ENCODE peak calls at places on chromosome 18, in seven cellular contexts. Q is mesothelial cell of epicardium; D is B cell; M is activated CD8-positive, alpha-beta T cell treated with anti-CD3 and anti-CD28 coated beads for 36 hours; G is HepG2; L is nephron progenitor cell; Y is CD4-positive, alpha-beta T cell. T is an unnamed sample.
A peak's percentile ranks its signal among the peaks of the same experiment; 100 is the strongest.

GRCh38 chr18:49697757-49698595 is 115.4 kb downstream of the ACAA2 start:
- DNase-seq in Q (no peak), D (no peak), M (no peak), G (no peak), L (peak; percentile 23), Y (no peak), T (no peak)

GRCh38 chr18:3250237-3251107 is 2.9 kb downstream of the MYL12A start:
- DNase-seq in Q (no peak), D (no peak), M (no peak), G (no peak), L (no peak), Y (no peak), T (no peak)

GRCh38 chr18:24369420-24369819 is 28.2 kb downstream of the OSBPL1A start:
- DNase-seq in Q (no peak), D (no peak), M (peak; percentile 6), G (no peak), L (no peak), Y (no peak), T (no peak)

GRCh38 chr18:72866901-72867701 is 686 bp downstream of the NETO1 start:
- DNase-seq in Q (no peak), D (peak; percentile 64), M (no peak), G (no peak), L (peak; percentile 67), Y (no peak), T (no peak)

GRCh38 chr18:44826418-44827259 is 146.0 kb downstream of the SETBP1 start:
- DNase-seq in Q (peak; percentile 72), D (no peak), M (no peak), G (no peak), L (no peak), Y (no peak), T (no peak)

GRCh38 chr18:7902399-7902839 is 335.3 kb downstream of the PTPRM start:
- DNase-seq in Q (no peak), D (no peak), M (no peak), G (no peak), L (no peak), Y (no peak), T (no peak)

GRCh38 chr18:57077786-57078552 is 68.9 kb upstream of the BOD1L2 start:
- DNase-seq in Q (no peak), D (peak; percentile 35), M (peak; percentile 90), G (no peak), L (no peak), Y (no peak), T (peak; percentile 84)

GRCh38 chr18:52313213-52313612 is 26.8 kb upstream of the DCC start:
- DNase-seq in Q (no peak), D (no peak), M (no peak), G (no peak), L (no peak), Y (no peak), T (no peak)

GRCh38 chr18:57523171-57523956 is 63.1 kb downstream of the FECH start:
- DNase-seq in Q (no peak), D (no peak), M (no peak), G (no peak), L (no peak), Y (no peak), T (no peak)

GRCh38 chr18:48952287-48953095 is 1.7 kb upstream of the SMAD7 start:
- DNase-seq in Q (peak; percentile 85), D (peak; percentile 74), M (peak; percentile 49), G (no peak), L (peak; percentile 86), Y (peak; percentile 39), T (peak; percentile 79)

GRCh38 chr18:9838144-9838877 is 47.5 kb upstream of the TXNDC2 start:
- DNase-seq in Q (no peak), D (no peak), M (no peak), G (no peak), L (peak; percentile 29), Y (no peak), T (no peak)

GRCh38 chr18:72541871-72542690 is 2.1 kb downstream of the CBLN2 start:
- DNase-seq in Q (no peak), D (peak; percentile 30), M (peak; percentile 7), G (no peak), L (peak; percentile 53), Y (no peak), T (peak; percentile 3)

GRCh38 chr18:65983750-65984149 is 232.9 kb downstream of the CDH7 start:
- DNase-seq in Q (no peak), D (no peak), M (no peak), G (peak; percentile 5), L (no peak), Y (no peak), T (no peak)
- TF ChIP-seq CTCF in Q (no peak), D (no peak), M (no peak), G (no peak), L (no peak), Y (no peak), T (no peak)

GRCh38 chr18:5451871-5452270 is 91.9 kb downstream of the EPB41L3 start:
- DNase-seq in Q (no peak), D (no peak), M (no peak), G (no peak), L (no peak), Y (no peak), T (no peak)

GRCh38 chr18:5449858-5450509 is 93.8 kb downstream of the EPB41L3 start:
- DNase-seq in Q (no peak), D (no peak), M (no peak), G (no peak), L (no peak), Y (no peak), T (no peak)

GRCh38 chr18:5452943-5453342 is 90.9 kb downstream of the EPB41L3 start:
- DNase-seq in Q (no peak), D (no peak), M (no peak), G (no peak), L (no peak), Y (no peak), T (no peak)

GRCh38 chr18:5447442-5447841 is 96.4 kb downstream of the EPB41L3 start:
- DNase-seq in Q (no peak), D (no peak), M (no peak), G (no peak), L (no peak), Y (no peak), T (no peak)

GRCh38 chr18:5451130-5451529 is 92.7 kb downstream of the EPB41L3 start:
- DNase-seq in Q (no peak), D (no peak), M (no peak), G (no peak), L (no peak), Y (no peak), T (no peak)
- TF ChIP-seq CTCF in Q (no peak), D (no peak), M (no peak), G (no peak), L (no peak), Y (no peak), T (no peak)

DNA sequence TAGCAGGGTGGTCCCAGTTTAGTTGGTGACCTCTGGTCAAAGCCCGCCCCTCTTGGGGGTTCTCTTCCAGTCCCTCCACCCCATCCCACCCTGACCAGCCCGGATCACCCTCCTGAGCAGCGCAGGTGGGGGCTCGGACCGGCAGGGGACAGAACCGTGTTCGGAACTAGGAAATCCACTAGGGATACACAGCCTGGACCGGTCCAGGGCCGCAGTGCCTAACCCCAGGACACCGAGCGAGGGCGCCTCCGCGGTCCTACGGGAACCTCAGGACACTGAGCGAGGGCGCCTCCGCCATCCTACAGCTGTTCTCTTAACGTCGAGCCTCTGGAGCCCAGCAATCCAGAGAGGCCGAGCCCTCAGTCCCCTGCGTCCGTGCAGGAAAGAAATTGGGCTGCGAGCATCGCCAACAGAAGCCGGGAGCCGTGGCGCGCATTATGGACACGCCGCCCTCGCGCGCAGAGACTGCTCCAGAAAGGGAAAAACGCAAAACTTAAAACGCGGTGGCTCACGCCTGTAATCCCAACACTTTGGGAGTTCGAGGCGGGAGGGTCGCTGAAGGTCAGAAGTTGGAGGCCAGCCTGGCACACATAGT is 8.5 kb downstream of the RAX start:
- DNase-seq in Q (no peak), D (no peak), M (no peak), G (no peak), L (no peak), Y (no peak), T (no peak)
- TF ChIP-seq CTCF in Q (no peak), D (no peak), M (no peak), G (no peak), L (no peak), Y (no peak), T (no peak)

GRCh38 chr18:55998071-55998522 is 410.1 kb upstream of the TCF4 start:
- DNase-seq in Q (no peak), D (no peak), M (no peak), G (no peak), L (peak; percentile 12), Y (no peak), T (no peak)
- TF ChIP-seq CTCF in Q (no peak), D (no peak), M (no peak), G (no peak), L (no peak), Y (no peak), T (no peak)

DNA sequence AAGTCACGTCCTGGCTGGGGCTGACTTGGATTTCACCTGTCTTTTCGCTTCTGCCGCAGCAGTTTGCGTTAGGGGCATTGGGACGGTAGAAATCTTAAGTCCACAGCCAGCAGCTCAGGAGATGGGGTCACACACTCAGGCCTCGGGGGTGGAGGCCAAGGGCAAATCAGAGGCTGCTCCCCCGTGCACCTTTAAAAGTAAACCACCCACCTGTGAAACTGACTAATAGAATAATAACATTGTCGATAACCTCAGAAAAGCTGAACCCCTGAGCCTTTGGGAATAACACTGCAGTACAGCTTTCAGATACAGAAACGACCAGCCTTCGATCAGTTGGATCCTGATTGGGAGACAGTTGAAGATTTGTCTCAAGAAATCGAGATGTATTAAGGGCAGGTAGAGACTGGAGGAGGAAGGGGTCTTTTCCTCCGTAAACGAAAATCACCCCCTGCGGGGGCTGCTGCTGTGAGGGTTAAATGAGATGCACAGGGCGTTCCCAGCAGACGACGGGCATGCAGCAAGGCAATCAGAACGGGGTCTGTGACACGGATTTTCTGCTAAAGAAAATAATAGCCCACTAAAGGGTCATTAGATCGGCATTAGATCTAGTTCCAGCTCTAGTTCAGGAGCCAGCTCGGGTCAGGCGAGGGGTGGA is 16.4 kb upstream of the NFATC1 start:
- DNase-seq in Q (no peak), D (no peak), M (no peak), G (no peak), L (no peak), Y (no peak), T (no peak)
- TF ChIP-seq CTCF in Q (no peak), D (peak; percentile 13), M (peak; percentile 13), G (no peak), L (peak; percentile 4), Y (peak; percentile 21), T (no peak)

DNA sequence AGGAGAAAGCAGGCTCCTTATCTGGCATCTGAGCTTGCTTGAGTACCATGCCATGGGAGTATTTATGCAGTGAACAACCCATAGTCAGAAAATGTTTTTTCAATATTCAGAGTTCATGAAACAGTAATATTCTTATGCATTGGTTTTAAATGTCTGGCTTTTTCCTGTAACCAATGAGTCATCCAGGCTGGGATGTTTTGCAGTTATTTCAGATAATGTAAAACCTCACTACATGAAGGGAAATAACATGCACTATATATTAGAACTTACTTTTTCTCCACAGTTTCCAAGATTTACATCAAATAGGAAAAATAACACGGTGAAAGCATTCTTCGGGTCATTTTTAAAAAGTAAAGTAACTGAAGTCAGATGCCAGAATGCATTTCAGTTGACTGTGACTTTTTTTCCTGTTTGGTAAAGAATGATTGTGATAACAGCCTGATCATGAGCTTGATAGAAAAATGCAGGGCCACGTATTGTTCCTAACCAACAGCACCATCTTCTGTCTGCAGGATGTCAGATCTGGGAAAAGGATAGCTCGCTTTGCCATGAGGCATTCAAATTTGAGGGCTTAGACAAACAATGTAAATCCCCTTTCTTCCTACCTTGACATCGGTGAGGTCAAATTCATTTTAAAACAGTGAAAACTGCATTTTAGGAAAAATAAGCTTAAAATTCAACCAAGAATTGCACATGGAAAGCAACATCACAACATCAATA is 152.8 kb downstream of the DSC3 start:
- DNase-seq in Q (no peak), D (no peak), M (no peak), G (no peak), L (peak; percentile 4), Y (no peak), T (no peak)
- TF ChIP-seq CTCF in Q (no peak), D (no peak), M (no peak), G (peak; percentile 38), L (peak; percentile 59), Y (no peak), T (peak; percentile 11)

GRCh38 chr18:74459877-74460276 is 2.8 kb upstream of the DIPK1C start:
- DNase-seq in Q (peak; percentile 30), D (no peak), M (no peak), G (no peak), L (no peak), Y (no peak), T (no peak)
- TF ChIP-seq CTCF in Q (peak; percentile 40), D (no peak), M (no peak), G (no peak), L (peak; percentile 41), Y (no peak), T (no peak)